ENCODE peak calls at places on chromosomes 7 and 10, in eight cellular contexts. K, F, C, R, D, U, P and Q are unnamed samples.

GRCh38 chr7:148142660-148143248 is 447.8 kb upstream of the C7orf33 start:
- DNase-seq in K (peak; percentile 21), F (peak; percentile 72), C (no peak), R (peak; percentile 21), D (peak; percentile 27), U (no peak), P (peak; percentile 11), Q (peak; percentile 17)

GRCh38 chr7:95777266-95777665 is 4.9 kb downstream of the DYNC1I1 start:
- DNase-seq in K (no peak), F (no peak), C (no peak), R (no peak), D (no peak), U (no peak), P (no peak), Q (no peak)

GRCh38 chr7:151809864-151810170 is 67.1 kb downstream of the PRKAG2 start:
- DNase-seq in K (no peak), F (no peak), C (no peak), R (no peak), D (no peak), U (no peak), P (no peak), Q (no peak)

GRCh38 chr10:90437452-90437851 is 420.4 kb downstream of the HTR7 start:
- DNase-seq in K (no peak), F (no peak), C (no peak), R (no peak), D (no peak), U (peak; percentile 23), P (no peak), Q (no peak)

GRCh38 chr7:85125679-85126078 is 61.2 kb downstream of the SEMA3D start:
- DNase-seq in K (peak; percentile 20), F (no peak), C (no peak), R (no peak), D (no peak), U (no peak), P (no peak), Q (no peak)

GRCh38 chr7:14888904-14889482 is 13.6 kb downstream of the DGKB start:
- DNase-seq in K (no peak), F (peak; percentile 9), C (no peak), R (no peak), D (no peak), U (peak; percentile 18), P (no peak), Q (no peak)

GRCh38 chr10:5314866-5315265 is 49.9 kb upstream of the UCN3 start:
- DNase-seq in K (no peak), F (no peak), C (no peak), R (no peak), D (no peak), U (no peak), P (no peak), Q (no peak)

GRCh38 chr7:2680792-2681490 is 7.1 kb upstream of the AMZ1 start:
- DNase-seq in K (peak; percentile 41), F (peak; percentile 79), C (peak; percentile 87), R (peak; percentile 56), D (peak; percentile 62), U (peak; percentile 20), P (no peak), Q (peak; percentile 62)

GRCh38 chr7:107032050-107032449 is 12.5 kb upstream of the PRKAR2B start:
- DNase-seq in K (no peak), F (no peak), C (no peak), R (no peak), D (no peak), U (no peak), P (no peak), Q (no peak)

GRCh38 chr7:132065973-132066611 is 509.7 kb upstream of the PODXL start:
- DNase-seq in K (no peak), F (no peak), C (no peak), R (no peak), D (no peak), U (no peak), P (no peak), Q (no peak)

DNA sequence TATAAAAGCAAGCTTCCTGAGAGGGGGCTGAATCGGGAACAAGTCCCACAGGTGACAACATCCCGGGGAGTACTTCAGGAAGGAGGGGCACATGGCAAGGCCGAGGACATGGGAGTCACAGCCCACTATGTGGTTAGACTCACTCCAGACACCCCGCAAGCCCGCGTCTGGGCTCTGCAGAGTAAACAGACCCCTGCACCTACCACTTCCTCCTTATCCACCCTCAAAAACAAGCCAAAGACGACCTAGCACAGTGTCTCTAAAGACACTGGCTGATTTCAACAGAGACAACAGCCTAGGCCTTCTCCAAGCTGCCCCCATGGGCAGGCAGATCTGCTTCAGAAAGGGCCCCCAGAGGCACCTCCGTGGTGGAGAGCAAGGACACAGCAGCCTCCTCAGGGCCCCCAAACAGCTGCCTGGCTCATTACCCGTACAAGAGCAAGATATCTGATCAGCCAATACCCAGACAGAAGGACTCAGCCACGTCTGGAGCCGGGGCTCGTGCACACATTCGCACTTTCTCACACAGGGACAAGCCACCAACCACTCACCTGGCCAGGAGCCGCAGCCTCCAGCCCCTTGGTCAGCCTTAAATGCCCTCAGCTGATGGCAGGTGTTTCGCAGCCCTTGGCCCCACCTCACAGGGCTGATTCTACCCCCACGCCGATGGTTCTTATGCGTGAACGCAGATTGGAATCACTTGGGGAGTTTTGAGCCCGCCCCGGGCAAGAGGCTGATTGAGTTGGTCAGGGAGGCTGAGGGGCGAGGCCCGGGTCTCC is 10.7 kb upstream of the KPNA7 start:
- DNase-seq in K (no peak), F (no peak), C (no peak), R (no peak), D (no peak), U (no peak), P (no peak), Q (no peak)
- H2AFZ ChIP-seq in K (no peak overlapping the region), F (no peak overlapping the region), C (no peak overlapping the region), R (no peak overlapping the region), D (no peak overlapping the region), U (no peak overlapping the region), P (no peak overlapping the region), Q (no peak overlapping the region)

GRCh38 chr7:140446467-140446866 is 32.8 kb downstream of the MKRN1 start:
- DNase-seq in K (no peak), F (no peak), C (no peak), R (no peak), D (no peak), U (no peak), P (no peak), Q (no peak)

GRCh38 chr7:140447841-140448240 is 31.5 kb downstream of the MKRN1 start:
- DNase-seq in K (no peak), F (no peak), C (no peak), R (no peak), D (no peak), U (no peak), P (no peak), Q (no peak)

GRCh38 chr7:140453273-140453672 is 26.0 kb downstream of the MKRN1 start:
- DNase-seq in K (no peak), F (peak; percentile 26), C (no peak), R (no peak), D (no peak), U (no peak), P (no peak), Q (no peak)

GRCh38 chr7:140451716-140452115 is 27.6 kb downstream of the MKRN1 start:
- DNase-seq in K (no peak), F (no peak), C (no peak), R (no peak), D (no peak), U (no peak), P (no peak), Q (no peak)

DNA sequence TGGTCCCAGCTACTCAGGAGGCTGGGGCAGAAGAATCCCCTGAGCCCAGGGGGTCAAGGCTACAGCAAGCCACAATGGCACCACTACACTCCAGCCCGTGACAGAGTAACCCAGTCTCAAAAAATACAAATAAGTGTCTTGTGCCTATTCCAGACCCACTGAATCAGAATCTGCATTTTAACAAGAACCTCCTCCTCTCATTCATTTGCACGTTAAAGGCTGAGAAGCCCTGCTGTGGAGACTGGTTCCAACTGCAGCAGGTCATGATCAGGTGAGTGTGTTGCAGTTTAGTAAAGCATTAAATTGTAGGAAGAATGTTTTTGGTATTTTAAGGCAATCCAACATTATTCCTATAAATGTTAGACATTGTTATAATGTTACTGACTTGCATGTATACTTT is 30.5 kb downstream of the MKRN1 start:
- DNase-seq in K (no peak), F (no peak), C (no peak), R (no peak), D (no peak), U (no peak), P (no peak), Q (no peak)
- H2AFZ ChIP-seq in K (no peak overlapping the region), F (no peak overlapping the region), C (no peak overlapping the region), R (no peak overlapping the region), D (no peak overlapping the region), U (no peak overlapping the region), P (no peak overlapping the region), Q (no peak overlapping the region)

GRCh38 chr7:150420242-150420641 is 30.2 kb upstream of the GIMAP8 start:
- DNase-seq in K (no peak), F (no peak), C (peak; percentile 16), R (no peak), D (no peak), U (no peak), P (no peak), Q (no peak)

GRCh38 chr7:150417863-150418262 is 32.6 kb upstream of the GIMAP8 start:
- DNase-seq in K (no peak), F (no peak), C (no peak), R (no peak), D (no peak), U (no peak), P (peak; percentile 3), Q (no peak)

GRCh38 chr7:150417239-150417638 is 33.2 kb upstream of the GIMAP8 start:
- DNase-seq in K (no peak), F (no peak), C (no peak), R (no peak), D (no peak), U (no peak), P (peak; percentile 2), Q (no peak)

GRCh38 chr7:150421831-150422230 is 28.6 kb upstream of the GIMAP8 start:
- DNase-seq in K (no peak), F (no peak), C (peak; percentile 22), R (no peak), D (no peak), U (no peak), P (no peak), Q (no peak)

DNA sequence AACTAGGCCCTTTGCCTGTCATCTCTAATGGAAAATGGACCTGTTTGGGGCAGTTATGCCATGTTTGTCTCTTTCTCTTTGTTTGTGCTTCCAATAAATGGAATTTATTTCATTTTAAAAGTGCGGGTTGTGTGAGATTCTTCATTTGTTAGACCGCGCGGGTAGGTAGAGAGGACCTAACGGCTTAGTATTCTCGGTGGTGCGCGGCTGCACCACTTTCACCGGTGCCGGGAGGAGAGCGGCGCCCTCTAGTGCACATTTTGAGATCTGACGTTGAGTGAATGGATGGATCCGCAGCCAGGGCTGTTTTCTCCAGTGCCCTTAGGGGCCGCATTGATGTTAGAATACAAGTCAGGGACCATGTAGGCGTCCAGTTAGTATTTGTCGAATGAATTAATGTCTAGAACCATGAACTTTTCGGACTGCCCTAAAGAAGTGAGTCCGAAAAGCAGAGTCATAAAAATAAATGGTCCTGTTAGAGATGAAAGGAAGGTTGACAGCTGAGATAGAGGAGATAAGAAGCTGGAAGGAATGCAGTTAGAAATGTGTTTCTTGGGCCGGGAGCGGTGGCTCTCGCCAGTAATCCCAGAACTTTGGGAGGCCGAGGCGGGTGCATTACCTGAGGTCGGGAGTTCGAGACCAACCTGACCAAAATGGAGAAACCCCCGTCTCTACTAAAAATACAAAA is 29.3 kb upstream of the GIMAP8 start:
- DNase-seq in K (peak; percentile 58), F (peak; percentile 84), C (peak; percentile 87), R (peak; percentile 77), D (peak; percentile 82), U (peak; percentile 40), P (peak; percentile 87), Q (peak; percentile 75)
- H2AFZ ChIP-seq in K (peak overlapping the region; percentile 29), F (peak overlapping the region; percentile 78), C (no peak overlapping the region), R (peak overlapping the region; percentile 99), D (peak overlapping the region; percentile 23), U (peak overlapping the region; percentile 18), P (peak overlapping the region; percentile 61), Q (peak overlapping the region; percentile 85)

GRCh38 chr7:43114451-43114765 is 2.0 kb downstream of the HECW1 start:
- DNase-seq in K (no peak), F (no peak), C (no peak), R (no peak), D (no peak), U (no peak), P (no peak), Q (no peak)
- H2AFZ ChIP-seq in K (no peak overlapping the region), F (no peak overlapping the region), C (no peak overlapping the region), R (no peak overlapping the region), D (no peak overlapping the region), U (no peak overlapping the region), P (no peak overlapping the region), Q (no peak overlapping the region)